ENCODE peak calls at places on chromosomes 3 and 15, in eight cellular contexts. One of them, this sample, is unnamed.

GRCh38 chr3:46585799-46586693 is 19.9 kb upstream of the LRRC2 start:
- DNase-seq in sigmoid colon: no peak
- DNase-seq in K562: no peak
- DNase-seq in transverse colon: no peak
- DNase-seq in GM12878: no peak
- DNase-seq in SK-N-SH: no peak
- DNase-seq in suprapubic skin: no peak
- DNase-seq in upper lobe of left lung: no peak
- DNase-seq in this sample: no peak

GRCh38 chr15:42037650-42038049 is 16.8 kb upstream of the PLA2G4E start:
- DNase-seq in sigmoid colon: no peak
- DNase-seq in K562: no peak
- DNase-seq in transverse colon: peak; percentile 65
- DNase-seq in GM12878: no peak
- DNase-seq in SK-N-SH: no peak
- DNase-seq in suprapubic skin: no peak
- DNase-seq in upper lobe of left lung: no peak
- DNase-seq in this sample: peak; percentile 75

GRCh38 chr15:73328149-73328820 is 40.5 kb downstream of the HCN4 start:
- DNase-seq in sigmoid colon: peak; percentile 21
- DNase-seq in K562: no peak
- DNase-seq in transverse colon: no peak
- DNase-seq in GM12878: no peak
- DNase-seq in SK-N-SH: no peak
- DNase-seq in suprapubic skin: peak; percentile 24
- DNase-seq in upper lobe of left lung: no peak
- DNase-seq in this sample: no peak

GRCh38 chr3:73624363-73625123 is at the start of gene PDZRN3:
- DNase-seq in sigmoid colon: peak; percentile 85
- DNase-seq in K562: no peak
- DNase-seq in transverse colon: peak; percentile 65
- DNase-seq in GM12878: no peak
- DNase-seq in SK-N-SH: peak; percentile 82
- DNase-seq in suprapubic skin: peak; percentile 72
- DNase-seq in upper lobe of left lung: peak; percentile 90
- DNase-seq in this sample: peak; percentile 55

GRCh38 chr15:45021331-45021730 is 1.7 kb upstream of the SORD start:
- DNase-seq in sigmoid colon: no peak
- DNase-seq in K562: no peak
- DNase-seq in transverse colon: no peak
- DNase-seq in GM12878: no peak
- DNase-seq in SK-N-SH: no peak
- DNase-seq in suprapubic skin: no peak
- DNase-seq in upper lobe of left lung: no peak
- DNase-seq in this sample: peak; percentile 77

GRCh38 chr3:172174396-172175253 is 135.2 kb downstream of the FNDC3B start:
- DNase-seq in sigmoid colon: no peak
- DNase-seq in K562: no peak
- DNase-seq in transverse colon: no peak
- DNase-seq in GM12878: no peak
- DNase-seq in SK-N-SH: peak; percentile 41
- DNase-seq in suprapubic skin: no peak
- DNase-seq in upper lobe of left lung: no peak
- DNase-seq in this sample: no peak

GRCh38 chr15:60751985-60752952 is 273.3 kb upstream of the ICE2 start:
- DNase-seq in sigmoid colon: peak; percentile 88
- DNase-seq in K562: no peak
- DNase-seq in transverse colon: peak; percentile 29
- DNase-seq in GM12878: no peak
- DNase-seq in SK-N-SH: peak; percentile 35
- DNase-seq in suprapubic skin: no peak
- DNase-seq in upper lobe of left lung: no peak
- DNase-seq in this sample: peak; percentile 35

GRCh38 chr15:22262613-22263020 is 182.3 kb downstream of the OR4M2 start:
- DNase-seq in sigmoid colon: no peak
- DNase-seq in K562: no peak
- DNase-seq in transverse colon: peak; percentile 46
- DNase-seq in GM12878: no peak
- DNase-seq in SK-N-SH: no peak
- DNase-seq in suprapubic skin: no peak
- DNase-seq in upper lobe of left lung: no peak
- DNase-seq in this sample: no peak

GRCh38 chr15:28912422-28912821 is 26.6 kb downstream of the APBA2 start:
- DNase-seq in sigmoid colon: peak; percentile 18
- DNase-seq in K562: peak; percentile 47
- DNase-seq in transverse colon: no peak
- DNase-seq in GM12878: no peak
- DNase-seq in SK-N-SH: peak; percentile 71
- DNase-seq in suprapubic skin: peak; percentile 24
- DNase-seq in upper lobe of left lung: no peak
- DNase-seq in this sample: no peak

GRCh38 chr3:176814252-176814651 is 383.0 kb downstream of the TBL1XR1 start:
- DNase-seq in sigmoid colon: peak; percentile 71
- DNase-seq in K562: peak; percentile 9
- DNase-seq in transverse colon: peak; percentile 61
- DNase-seq in GM12878: no peak
- DNase-seq in SK-N-SH: peak; percentile 45
- DNase-seq in suprapubic skin: no peak
- DNase-seq in upper lobe of left lung: peak; percentile 10
- DNase-seq in this sample: peak; percentile 41

GRCh38 chr15:20645956-20646355 is 104.4 kb upstream of the GOLGA6L6 start:
- DNase-seq in sigmoid colon: peak; percentile 73
- DNase-seq in K562: no peak
- DNase-seq in transverse colon: peak; percentile 31
- DNase-seq in GM12878: peak; percentile 11
- DNase-seq in SK-N-SH: no peak
- DNase-seq in suprapubic skin: peak; percentile 64
- DNase-seq in upper lobe of left lung: no peak
- DNase-seq in this sample: no peak

GRCh38 chr15:101775136-101775535 is 28.2 kb upstream of the OR4F6 start:
- DNase-seq in sigmoid colon: no peak
- DNase-seq in K562: no peak
- DNase-seq in transverse colon: no peak
- DNase-seq in GM12878: no peak
- DNase-seq in SK-N-SH: no peak
- DNase-seq in suprapubic skin: no peak
- DNase-seq in upper lobe of left lung: peak; percentile 42
- DNase-seq in this sample: no peak

GRCh38 chr3:72487078-72487765 is 361.0 kb downstream of the SHQ1 start:
- DNase-seq in sigmoid colon: peak; percentile 79
- DNase-seq in K562: peak; percentile 80
- DNase-seq in transverse colon: peak; percentile 72
- DNase-seq in GM12878: no peak
- DNase-seq in SK-N-SH: no peak
- DNase-seq in suprapubic skin: peak; percentile 91
- DNase-seq in upper lobe of left lung: peak; percentile 85
- DNase-seq in this sample: peak; percentile 52

GRCh38 chr3:194536883-194537637 is 50.3 kb upstream of the ATP13A3 start:
- DNase-seq in sigmoid colon: peak; percentile 75
- DNase-seq in K562: no peak
- DNase-seq in transverse colon: peak; percentile 89
- DNase-seq in GM12878: no peak
- DNase-seq in SK-N-SH: peak; percentile 36
- DNase-seq in suprapubic skin: no peak
- DNase-seq in upper lobe of left lung: no peak
- DNase-seq in this sample: peak; percentile 80

GRCh38 chr3:139326131-139326530 is 17.7 kb upstream of the MRPS22 start:
- DNase-seq in sigmoid colon: no peak
- DNase-seq in K562: no peak
- DNase-seq in transverse colon: no peak
- DNase-seq in GM12878: no peak
- DNase-seq in SK-N-SH: no peak
- DNase-seq in suprapubic skin: no peak
- DNase-seq in upper lobe of left lung: no peak
- DNase-seq in this sample: no peak
- TF ChIP-seq EP300 in sigmoid colon: no peak
- TF ChIP-seq EP300 in K562: no peak
- TF ChIP-seq EP300 in transverse colon: no peak
- TF ChIP-seq EP300 in GM12878: no peak
- TF ChIP-seq EP300 in SK-N-SH: no peak
- TF ChIP-seq EP300 in suprapubic skin: no peak
- TF ChIP-seq EP300 in upper lobe of left lung: no peak
- TF ChIP-seq EP300 in this sample: no peak

GRCh38 chr3:184248454-184249411 is at the start of gene ALG3:
- DNase-seq in sigmoid colon: peak; percentile 91
- DNase-seq in K562: peak; percentile 75
- DNase-seq in transverse colon: peak; percentile 89
- DNase-seq in GM12878: peak; percentile 41
- DNase-seq in SK-N-SH: peak; percentile 89
- DNase-seq in suprapubic skin: peak; percentile 88
- DNase-seq in upper lobe of left lung: peak; percentile 93
- DNase-seq in this sample: peak; percentile 86

GRCh38 chr3:184255291-184256039 is 5.9 kb downstream of the CAMK2N2 start:
- DNase-seq in sigmoid colon: no peak
- DNase-seq in K562: no peak
- DNase-seq in transverse colon: no peak
- DNase-seq in GM12878: no peak
- DNase-seq in SK-N-SH: no peak
- DNase-seq in suprapubic skin: no peak
- DNase-seq in upper lobe of left lung: no peak
- DNase-seq in this sample: no peak

GRCh38 chr3:184250167-184250828 is 826 bp downstream of the EEF1AKMT4 start:
- DNase-seq in sigmoid colon: peak; percentile 88
- DNase-seq in K562: peak; percentile 72
- DNase-seq in transverse colon: peak; percentile 95
- DNase-seq in GM12878: peak; percentile 85
- DNase-seq in SK-N-SH: peak; percentile 85
- DNase-seq in suprapubic skin: peak; percentile 91
- DNase-seq in upper lobe of left lung: no peak
- DNase-seq in this sample: peak; percentile 94

DNA sequence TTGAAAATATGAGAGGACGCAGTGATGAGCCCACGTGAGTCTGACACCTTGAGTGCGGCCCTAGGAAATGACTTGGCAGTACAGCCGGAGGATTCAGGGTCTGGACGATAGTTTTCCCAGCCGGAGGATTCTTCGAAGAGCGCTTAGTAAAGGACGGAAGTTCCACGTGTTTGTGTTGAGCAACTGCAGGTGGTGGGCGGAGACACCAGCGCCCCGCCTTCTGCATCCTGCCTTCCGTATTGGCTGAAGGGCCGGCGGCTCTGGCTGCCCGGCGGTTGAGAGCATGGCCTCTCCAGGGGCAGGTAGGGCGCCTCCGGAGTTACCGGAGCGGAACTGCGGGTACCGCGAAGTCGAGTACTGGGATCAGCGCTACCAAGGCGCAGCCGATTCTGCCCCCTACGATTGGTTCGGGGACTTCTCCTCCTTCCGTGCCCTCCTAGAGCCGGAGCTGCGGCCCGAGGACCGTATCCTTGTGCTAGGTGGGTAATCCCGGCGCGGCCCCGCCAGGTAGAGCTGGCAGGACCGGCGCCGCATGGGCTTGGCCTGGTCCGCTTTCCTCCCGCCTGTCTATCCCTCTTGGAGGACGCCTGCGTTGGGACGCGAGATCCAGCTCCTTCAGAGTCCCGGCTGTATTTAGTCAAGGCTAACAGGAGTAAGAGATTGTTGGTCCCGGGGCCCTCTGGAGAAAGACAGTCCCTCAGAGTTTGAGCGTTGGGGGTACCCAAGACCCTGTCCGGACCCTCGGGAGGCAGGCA is at the start of gene EEF1AKMT4:
- DNase-seq in sigmoid colon: peak; percentile 98
- DNase-seq in K562: peak; percentile 92
- DNase-seq in transverse colon: peak; percentile 98
- DNase-seq in GM12878: peak; percentile 87
- DNase-seq in SK-N-SH: peak; percentile 94
- DNase-seq in suprapubic skin: peak; percentile 97
- DNase-seq in upper lobe of left lung: peak; percentile 97
- DNase-seq in this sample: peak; percentile 98
- TF ChIP-seq POLR2AphosphoS5 in sigmoid colon: no peak
- TF ChIP-seq POLR2AphosphoS5 in K562: no peak
- TF ChIP-seq POLR2AphosphoS5 in transverse colon: peak; percentile 49
- TF ChIP-seq POLR2AphosphoS5 in GM12878: no peak
- TF ChIP-seq POLR2AphosphoS5 in SK-N-SH: no peak
- TF ChIP-seq POLR2AphosphoS5 in suprapubic skin: peak; percentile 73
- TF ChIP-seq POLR2AphosphoS5 in upper lobe of left lung: peak; percentile 58
- TF ChIP-seq POLR2AphosphoS5 in this sample: peak; percentile 42

GRCh38 chr3:3531476-3531875 is 267.8 kb upstream of the LRRN1 start:
- DNase-seq in sigmoid colon: no peak
- DNase-seq in K562: no peak
- DNase-seq in transverse colon: no peak
- DNase-seq in GM12878: no peak
- DNase-seq in SK-N-SH: no peak
- DNase-seq in suprapubic skin: no peak
- DNase-seq in upper lobe of left lung: no peak
- DNase-seq in this sample: no peak

DNA sequence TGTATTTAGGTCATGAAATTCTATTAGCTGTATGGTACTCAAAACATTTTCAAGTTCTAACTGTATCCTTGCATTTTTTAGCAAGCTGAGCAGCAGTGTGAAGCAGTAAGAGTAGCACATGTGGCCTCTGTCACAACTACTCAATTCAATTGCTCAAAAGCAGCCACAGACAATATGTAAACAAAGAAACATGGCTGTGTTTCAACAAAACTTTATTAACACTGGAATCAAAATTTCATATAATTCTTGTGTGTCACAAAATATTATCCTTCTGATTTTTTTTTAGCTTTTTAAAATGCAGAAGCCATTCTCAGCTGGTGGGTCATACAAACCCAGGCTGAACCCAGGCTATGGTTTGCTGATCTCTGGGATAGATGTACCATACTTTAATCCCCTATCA is 266.7 kb upstream of the LRRN1 start:
- DNase-seq in sigmoid colon: no peak
- DNase-seq in K562: no peak
- DNase-seq in transverse colon: no peak
- DNase-seq in GM12878: no peak
- DNase-seq in SK-N-SH: no peak
- DNase-seq in suprapubic skin: no peak
- DNase-seq in upper lobe of left lung: no peak
- DNase-seq in this sample: no peak
- H3K4me3 ChIP-seq in sigmoid colon: no peak overlapping the region
- H3K4me3 ChIP-seq in K562: no peak overlapping the region
- H3K4me3 ChIP-seq in transverse colon: no peak overlapping the region
- H3K4me3 ChIP-seq in GM12878: no peak overlapping the region
- H3K4me3 ChIP-seq in SK-N-SH: no peak overlapping the region
- H3K4me3 ChIP-seq in suprapubic skin: no peak overlapping the region
- H3K4me3 ChIP-seq in upper lobe of left lung: no peak overlapping the region
- H3K4me3 ChIP-seq in this sample: no peak overlapping the region

GRCh38 chr3:119794401-119794800 is 12.5 kb downstream of the NR1I2 start:
- DNase-seq in sigmoid colon: no peak
- DNase-seq in K562: no peak
- DNase-seq in transverse colon: no peak
- DNase-seq in GM12878: no peak
- DNase-seq in SK-N-SH: no peak
- DNase-seq in suprapubic skin: no peak
- DNase-seq in upper lobe of left lung: no peak
- DNase-seq in this sample: no peak

GRCh38 chr3:119795849-119796248 is 13.9 kb downstream of the NR1I2 start:
- DNase-seq in sigmoid colon: no peak
- DNase-seq in K562: no peak
- DNase-seq in transverse colon: no peak
- DNase-seq in GM12878: no peak
- DNase-seq in SK-N-SH: no peak
- DNase-seq in suprapubic skin: no peak
- DNase-seq in upper lobe of left lung: no peak
- DNase-seq in this sample: no peak

GRCh38 chr3:119796368-119796767 is 14.5 kb downstream of the NR1I2 start:
- DNase-seq in sigmoid colon: no peak
- DNase-seq in K562: no peak
- DNase-seq in transverse colon: no peak
- DNase-seq in GM12878: no peak
- DNase-seq in SK-N-SH: no peak
- DNase-seq in suprapubic skin: no peak
- DNase-seq in upper lobe of left lung: no peak
- DNase-seq in this sample: no peak

GRCh38 chr3:119796785-119797184 is 14.9 kb downstream of the NR1I2 start:
- DNase-seq in sigmoid colon: no peak
- DNase-seq in K562: no peak
- DNase-seq in transverse colon: no peak
- DNase-seq in GM12878: no peak
- DNase-seq in SK-N-SH: no peak
- DNase-seq in suprapubic skin: no peak
- DNase-seq in upper lobe of left lung: no peak
- DNase-seq in this sample: no peak

GRCh38 chr3:119794971-119795612 is 13.2 kb downstream of the NR1I2 start:
- DNase-seq in sigmoid colon: no peak
- DNase-seq in K562: peak; percentile 74
- DNase-seq in transverse colon: peak; percentile 82
- DNase-seq in GM12878: no peak
- DNase-seq in SK-N-SH: no peak
- DNase-seq in suprapubic skin: no peak
- DNase-seq in upper lobe of left lung: no peak
- DNase-seq in this sample: peak; percentile 30
- TF ChIP-seq EP300 in sigmoid colon: no peak
- TF ChIP-seq EP300 in K562: peak; percentile 68
- TF ChIP-seq EP300 in transverse colon: peak; percentile 69
- TF ChIP-seq EP300 in GM12878: no peak
- TF ChIP-seq EP300 in SK-N-SH: no peak
- TF ChIP-seq EP300 in suprapubic skin: no peak
- TF ChIP-seq EP300 in upper lobe of left lung: no peak
- TF ChIP-seq EP300 in this sample: no peak